ENCODE peak calls at places on chromosomes 2 and 18, in ten cellular contexts. B is adipocyte; C is activated CD4-positive, alpha-beta T cell treated with anti-CD3 and anti-CD28 coated beads, Interleukin-2, amount 10 ng/mL, durations not matched to agents 7 days and 5 days; X is dermis blood vessel endothelial cell; F is activated T-helper 1 cell treated with anti-CD3 and anti-CD28 coated beads, Interleukin-2, amount 50 U/mL, for 16 hours; T is RPMI7951; I is pancreas; Z is stimulated activated CD4-positive, alpha-beta T cell treated with anti-CD3 and anti-CD28 coated beads, Interleukin-4, amount 100 ng/mL, for 4 hours; J is Calu3; R is fibroblast of mammary gland. S is an unnamed sample.

GRCh38 chr2:236965021-236965840 is 120.5 kb upstream of the COPS8 start:
- DNase-seq in Z (no peak), I (no peak), X (no peak), B (no peak), J (no peak), C (no peak), F (no peak), T (no peak), R (no peak), S (no peak)

GRCh38 chr2:204049635-204050034 is 113.1 kb downstream of the ICOS start:
- DNase-seq in I (no peak), T (no peak), C (no peak), J (no peak), X (no peak), F (no peak), B (no peak), Z (no peak), R (no peak), S (no peak)

GRCh38 chr2:18814387-18814786 is 225.0 kb upstream of the NT5C1B start:
- DNase-seq in T (peak), C (no peak), Z (no peak), R (peak), I (no peak), F (no peak), B (peak), J (no peak), X (no peak), S (no peak)

GRCh38 chr2:240962371-240963064 is 35.9 kb upstream of the SNED1 start:
- DNase-seq in I (peak), F (no peak), C (peak), B (peak), Z (no peak), T (no peak), J (no peak), X (no peak), R (peak), S (no peak)

GRCh38 chr2:132550945-132551344 is 119.1 kb downstream of the LYPD1 start:
- DNase-seq in J (no peak), F (no peak), T (peak), B (no peak), X (no peak), C (no peak), R (peak), I (no peak), Z (no peak), S (no peak)

GRCh38 chr2:116580209-116580608 is 1234.3 kb upstream of the DDX18 start:
- DNase-seq in X (no peak), F (no peak), Z (no peak), T (no peak), J (no peak), R (no peak), B (no peak), I (no peak), C (no peak), S (no peak)

GRCh38 chr2:28822036-28822435 is 11.4 kb downstream of the SPDYA start:
- DNase-seq in T (no peak), Z (no peak), J (no peak), C (no peak), X (no peak), B (no peak), R (no peak), I (no peak), F (no peak), S (no peak)

GRCh38 chr2:226905718-226906438 is 70.0 kb downstream of the RHBDD1 start:
- DNase-seq in Z (no peak), F (no peak), R (no peak), J (no peak), X (no peak), C (no peak), T (no peak), I (no peak), B (no peak), S (no peak)

GRCh38 chr2:196515608-196516007 is 123.9 kb upstream of the CCDC150 start:
- DNase-seq in J (no peak), T (no peak), C (no peak), B (no peak), X (no peak), F (no peak), I (no peak), R (no peak), Z (no peak), S (no peak)

GRCh38 chr2:232479341-232480200 is 8.1 kb downstream of the ECEL1 start:
- DNase-seq in Z (no peak), R (no peak), X (no peak), C (no peak), B (no peak), I (peak), F (no peak), T (no peak), J (no peak), S (no peak)

GRCh38 chr2:121276341-121276740 is 8.7 kb downstream of the TFCP2L1 start:
- DNase-seq in B (no peak), Z (no peak), I (no peak), T (no peak), J (no peak), R (no peak), C (no peak), X (no peak), F (no peak), S (no peak)

GRCh38 chr2:240462073-240462703 is 26.7 kb downstream of the GPC1 start:
- DNase-seq in T (no peak), F (no peak), J (peak), X (no peak), R (no peak), I (peak), B (no peak), Z (no peak), C (no peak), S (peak)

GRCh38 chr2:227238242-227239237 is 74.1 kb downstream of the COL4A3 start:
- DNase-seq in Z (peak), B (peak), X (peak), F (peak), J (peak), R (peak), C (peak), I (peak), T (peak), S (peak)

GRCh38 chr18:5543036-5543671 is 643 bp downstream of the EPB41L3 start:
- DNase-seq in B (peak), F (no peak), C (no peak), I (peak), X (peak), Z (no peak), R (no peak), J (no peak), T (no peak), S (peak)

GRCh38 chr2:98110741-98111140 is 23.8 kb downstream of the VWA3B start:
- DNase-seq in J (no peak), F (no peak), I (no peak), C (no peak), R (no peak), Z (no peak), B (no peak), T (no peak), X (no peak), S (no peak)

GRCh38 chr2:170098626-170099312 is 79.2 kb upstream of the MYO3B start:
- DNase-seq in F (no peak), B (no peak), R (no peak), I (no peak), X (peak), T (no peak), J (no peak), Z (no peak), C (no peak), S (no peak)

GRCh38 chr2:41698787-41699422 is 348.9 kb upstream of the PKDCC start:
- DNase-seq in Z (peak), R (peak), C (no peak), X (peak), I (peak), T (peak), F (no peak), B (peak), J (peak), S (peak)

GRCh38 chr2:46014911-46015654 is 282.1 kb upstream of the EPAS1 start:
- DNase-seq in T (peak), Z (no peak), I (no peak), F (no peak), X (peak), B (peak), C (no peak), J (no peak), R (peak), S (no peak)

GRCh38 chr2:174614261-174614660 is 16.7 kb upstream of the WIPF1 start:
- DNase-seq in T (peak), C (no peak), B (peak), R (peak), J (no peak), F (no peak), Z (no peak), X (no peak), I (no peak), S (no peak)

GRCh38 chr2:127953128-127953718 is 67.5 kb upstream of the AMMECR1L start:
- DNase-seq in C (no peak), J (no peak), Z (no peak), R (peak), B (no peak), I (no peak), F (no peak), T (no peak), X (no peak), S (no peak)

GRCh38 chr2:233532971-233533370 is 33.6 kb downstream of the USP40 start:
- DNase-seq in R (no peak), C (no peak), X (no peak), B (no peak), J (no peak), T (no peak), I (no peak), Z (no peak), F (no peak), S (no peak)